ENCODE peak calls at places on chromosomes 5 and 9, in ten cellular contexts. V is hepatocyte; Z is SJSA1; E is CD4-positive, alpha-beta memory T cell; B is SJCRH30; O is endodermal cell; R is PC-9; X is OCI-LY7; P is adrenal gland; F is neural progenitor cell. N is an unnamed sample. For H3K4me1, the result is how much of the 10 kb centered on the place peaks cover.

GRCh38 chr5:66362021-66362420 is 217.9 kb downstream of the SREK1 start:
- DNase-seq in V (no peak), F (no peak), X (no peak), P (no peak), O (peak), Z (no peak), E (no peak), R (no peak), B (no peak), N (no peak)

GRCh38 chr9:93297659-93298497 is 113.9 kb downstream of the WNK2 start:
- DNase-seq in B (peak), F (no peak), X (no peak), V (no peak), E (no peak), Z (peak), O (peak), P (no peak), R (no peak), N (no peak)

GRCh38 chr5:17187401-17187800 is 30.0 kb upstream of the BASP1 start:
- DNase-seq in P (no peak), F (no peak), V (no peak), B (no peak), Z (peak), E (no peak), X (no peak), R (no peak), O (no peak), N (no peak)

GRCh38 chr9:126556560-126557250 is 57.0 kb upstream of the LMX1B start:
- DNase-seq in F (no peak), B (no peak), P (no peak), V (no peak), R (no peak), Z (no peak), X (no peak), O (no peak), E (no peak), N (no peak)

GRCh38 chr9:971901-972511 is 4.4 kb upstream of the DMRT3 start:
- DNase-seq in F (peak), R (no peak), B (no peak), E (no peak), Z (no peak), V (peak), X (no peak), O (peak), P (no peak), N (no peak)

GRCh38 chr5:33827885-33828284 is 63.9 kb downstream of the ADAMTS12 start:
- DNase-seq in V (no peak), B (peak), X (no peak), F (no peak), P (no peak), Z (no peak), E (no peak), R (no peak), O (no peak), N (no peak)

GRCh38 chr5:55307383-55308253 is at the start of the genes DHX29 and MTREX:
- DNase-seq in X (peak), O (peak), V (peak), R (peak), B (peak), P (peak), E (peak), F (peak), Z (peak), N (peak)

GRCh38 chr5:139634028-139634325 is 14.2 kb upstream of the CXXC5 start:
- DNase-seq in Z (peak), O (no peak), B (no peak), E (no peak), P (no peak), R (no peak), V (no peak), F (no peak), X (peak), N (no peak)

GRCh38 chr9:124894741-124895170 is 32.8 kb downstream of the ARPC5L start:
- DNase-seq in Z (no peak), F (peak), X (peak), O (peak), E (peak), V (peak), B (peak), P (peak), R (peak), N (peak)

GRCh38 chr9:127178646-127179632 is 56.5 kb upstream of the ANGPTL2 start:
- DNase-seq in P (no peak), R (no peak), B (no peak), Z (peak), E (no peak), O (peak), F (peak), V (peak), X (no peak), N (no peak)

GRCh38 chr5:100840364-100840763 is 62.7 kb downstream of the ST8SIA4 start:
- DNase-seq in F (no peak), R (no peak), P (no peak), V (no peak), O (no peak), B (no peak), X (peak), E (no peak), Z (no peak), N (no peak)

GRCh38 chr9:129835860-129836223 is 584 bp downstream of the USP20 start:
- DNase-seq in Z (no peak), E (no peak), O (no peak), P (no peak), F (peak), B (peak), V (no peak), R (no peak), X (no peak), N (no peak)

GRCh38 chr5:90434116-90434714 is 24.7 kb upstream of the CETN3 start:
- DNase-seq in P (peak), R (peak), E (peak), O (peak), V (peak), F (peak), X (peak), B (peak), Z (no peak), N (no peak)

GRCh38 chr5:132498152-132498551 is 7.6 kb upstream of the IRF1 start:
- DNase-seq in Z (peak), E (no peak), X (no peak), F (no peak), B (no peak), O (no peak), P (peak), R (no peak), V (peak), N (no peak)

GRCh38 chr5:176610430-176610763 is 441 bp upstream of the GPRIN1 start:
- DNase-seq in E (no peak), R (no peak), X (no peak), F (no peak), B (no peak), V (no peak), Z (no peak), P (no peak), O (no peak), N (no peak)

GRCh38 chr9:121369595-121370265 is at the start of gene STOM:
- DNase-seq in B (peak), Z (peak), O (no peak), P (peak), X (no peak), V (peak), F (peak), E (peak), R (no peak), N (peak)

GRCh38 chr5:143279698-143280097 is 123.8 kb downstream of the NR3C1 start:
- DNase-seq in O (peak), E (no peak), B (no peak), F (peak), V (no peak), X (no peak), Z (peak), P (no peak), R (peak), N (peak)

GRCh38 chr5:119454171-119454570 is 1.9 kb downstream of the HSD17B4 start:
- DNase-seq in O (no peak), X (no peak), R (no peak), V (no peak), Z (no peak), B (no peak), P (peak), F (no peak), E (no peak), N (no peak)

GRCh38 chr5:52786391-52786790 is 1.3 kb upstream of the ITGA1 start:
- DNase-seq in O (no peak), X (no peak), F (no peak), Z (no peak), V (no peak), R (no peak), B (no peak), E (no peak), P (no peak), N (no peak)

GRCh38 chr5:67244345-67244793 is 47.8 kb upstream of the CD180 start:
- DNase-seq in O (no peak), P (peak), Z (no peak), V (peak), B (no peak), F (no peak), X (no peak), R (no peak), E (no peak), N (no peak)

GRCh38 chr9:72554221-72554641 is 32.8 kb downstream of the TMC1 start:
- DNase-seq in F (no peak), O (no peak), E (no peak), Z (no peak), B (no peak), V (peak), X (no peak), R (peak), P (no peak), N (no peak)

GRCh38 chr5:135332519-135333150 is 66.4 kb downstream of the MACROH2A1 start:
- DNase-seq in P (no peak), B (no peak), F (peak), Z (no peak), O (no peak), X (peak), E (no peak), V (peak), R (no peak), N (no peak)

GRCh38 chr9:24698864-24699518 is 153.3 kb upstream of the IZUMO3 start:
- DNase-seq in R (no peak), B (no peak), E (no peak), Z (no peak), X (peak), F (no peak), V (no peak), O (no peak), P (no peak), N (no peak)

GRCh38 chr5:109588281-109589035 is 101.3 kb upstream of the MAN2A1 start:
- DNase-seq in R (no peak), F (no peak), O (no peak), X (no peak), B (no peak), E (no peak), V (no peak), P (no peak), Z (no peak), N (no peak)

GRCh38 chr5:36370073-36370472 is 68.4 kb upstream of the RANBP3L start:
- DNase-seq in B (no peak), R (no peak), E (no peak), O (no peak), X (no peak), P (no peak), V (no peak), F (no peak), Z (no peak), N (no peak)

GRCh38 chr5:141628175-141628788 is 8.4 kb downstream of the HDAC3 start:
- DNase-seq in X (no peak), R (no peak), O (no peak), F (no peak), E (no peak), Z (peak), V (no peak), B (no peak), P (no peak), N (no peak)

GRCh38 chr5:68233075-68233474 is 17.5 kb downstream of the PIK3R1 start:
- DNase-seq in O (no peak), F (no peak), R (no peak), X (no peak), Z (no peak), V (no peak), P (no peak), E (no peak), B (no peak), N (no peak)

GRCh38 chr9:136846376-136847064 is 2.7 kb upstream of the PHPT1 start:
- DNase-seq in R (no peak), F (no peak), B (no peak), X (no peak), V (no peak), O (peak), E (peak), Z (no peak), P (no peak), N (no peak)
- H3K4me1 ChIP-seq in R (under half), F (under half), B (under half), X (under half), V (under half), O (under half), E (under half), Z (under half), P (under half), N (under half)

GRCh38 chr5:3997670-3998069 is 402.0 kb downstream of the IRX1 start:
- DNase-seq in R (no peak), P (no peak), X (no peak), E (no peak), F (no peak), B (no peak), V (no peak), Z (no peak), O (no peak), N (no peak)

GRCh38 chr5:3996871-3997410 is 401.3 kb downstream of the IRX1 start:
- DNase-seq in O (no peak), E (no peak), P (no peak), F (no peak), Z (no peak), V (no peak), X (no peak), R (no peak), B (no peak), N (no peak)

GRCh38 chr5:3994635-3995034 is 399.0 kb downstream of the IRX1 start:
- DNase-seq in F (no peak), P (no peak), B (no peak), E (no peak), V (no peak), Z (no peak), O (no peak), X (no peak), R (no peak), N (no peak)

GRCh38 chr5:3995954-3996619 is 400.5 kb downstream of the IRX1 start:
- DNase-seq in P (no peak), O (no peak), V (peak), B (no peak), X (no peak), F (no peak), R (no peak), E (no peak), Z (no peak), N (no peak)

DNA sequence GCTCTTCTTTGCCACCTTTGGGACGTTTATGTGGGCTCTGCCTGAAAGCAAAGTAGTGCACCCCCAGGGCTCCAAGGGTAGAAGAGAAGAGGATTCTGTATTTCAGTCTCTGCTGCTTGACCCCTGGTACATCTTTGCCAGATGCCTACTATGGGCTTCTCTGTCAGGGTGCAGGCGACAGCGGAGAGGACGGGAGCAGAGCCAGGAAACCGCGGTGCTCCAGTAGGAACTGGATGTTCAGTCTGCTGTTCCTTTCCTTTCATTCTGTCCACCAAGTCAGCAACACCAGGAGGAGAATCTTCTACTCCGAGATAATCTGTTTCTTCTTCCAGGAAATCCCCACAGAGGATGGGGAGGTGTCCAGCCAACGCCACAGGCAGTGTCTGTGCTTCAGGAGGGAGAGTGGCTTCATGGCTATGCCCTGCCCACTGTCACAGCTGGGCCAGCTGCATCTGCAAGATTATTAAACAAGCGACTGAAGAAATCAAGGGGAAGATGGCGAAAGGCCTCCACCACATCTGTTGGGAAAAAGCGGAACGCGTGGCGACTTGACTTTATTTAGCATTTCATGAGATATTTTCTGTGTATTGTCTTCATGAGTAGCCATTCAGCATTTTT is 398.3 kb downstream of the IRX1 start:
- DNase-seq in P (no peak), Z (no peak), O (no peak), E (no peak), F (no peak), R (no peak), B (no peak), V (no peak), X (no peak), N (no peak)
- H3K4me3 ChIP-seq in P (no peak), Z (no peak), O (no peak), E (no peak), F (no peak), R (no peak), B (no peak), V (no peak), X (no peak), N (no peak)

DNA sequence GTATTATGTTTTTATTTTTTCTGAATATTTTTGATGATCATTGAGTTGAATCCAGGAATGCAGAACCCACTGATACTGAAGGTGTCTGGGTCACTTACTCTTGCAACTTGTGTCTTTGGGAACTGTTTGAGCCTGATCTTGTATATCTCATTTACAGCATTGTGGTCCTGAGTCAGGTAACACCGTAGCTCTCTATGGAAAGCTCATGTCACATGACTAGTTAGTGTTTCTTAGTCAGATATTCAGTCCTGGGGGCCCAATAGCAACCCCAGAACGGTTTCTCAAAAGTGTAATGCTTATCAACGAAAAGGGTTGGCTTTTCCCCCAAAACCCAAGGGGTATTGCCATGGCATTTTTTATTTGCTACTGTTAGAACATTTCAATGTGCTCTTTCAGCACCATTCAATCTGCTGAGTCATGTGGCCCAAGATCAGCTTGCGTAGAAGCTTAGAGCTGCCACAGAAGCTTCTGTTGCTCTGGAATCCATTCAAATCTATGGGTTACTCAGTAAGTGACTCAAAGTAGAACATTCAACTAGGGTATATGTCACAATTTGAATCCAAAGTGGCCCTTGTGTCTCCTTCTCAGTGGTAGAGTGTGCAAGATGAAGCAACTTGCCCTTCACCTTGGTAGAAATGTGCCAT is 12.1 kb upstream of the PTAR1 start:
- DNase-seq in P (no peak), V (no peak), X (no peak), R (no peak), F (no peak), O (no peak), E (no peak), Z (no peak), B (no peak), N (no peak)
- H3K27ac ChIP-seq in P (no peak), V (no peak), X (no peak), R (no peak), F (no peak), O (no peak), E (no peak), Z (no peak), B (no peak), N (no peak)

GRCh38 chr9:32426278-32426939 is 42.0 kb downstream of the ACO1 start:
- DNase-seq in R (peak), X (no peak), E (no peak), B (no peak), O (no peak), Z (no peak), P (peak), F (no peak), V (peak), N (no peak)

GRCh38 chr9:32430720-32431119 is 46.3 kb downstream of the ACO1 start:
- DNase-seq in O (no peak), V (no peak), P (no peak), F (no peak), E (no peak), B (no peak), X (no peak), R (no peak), Z (no peak), N (no peak)

GRCh38 chr9:32424616-32425015 is 40.2 kb downstream of the ACO1 start:
- DNase-seq in X (no peak), O (no peak), V (no peak), F (no peak), P (no peak), E (no peak), Z (peak), R (peak), B (no peak), N (no peak)

GRCh38 chr9:32431196-32431595 is 46.8 kb downstream of the ACO1 start:
- DNase-seq in R (no peak), Z (no peak), V (no peak), P (no peak), B (no peak), F (no peak), O (no peak), E (no peak), X (no peak), N (no peak)

DNA sequence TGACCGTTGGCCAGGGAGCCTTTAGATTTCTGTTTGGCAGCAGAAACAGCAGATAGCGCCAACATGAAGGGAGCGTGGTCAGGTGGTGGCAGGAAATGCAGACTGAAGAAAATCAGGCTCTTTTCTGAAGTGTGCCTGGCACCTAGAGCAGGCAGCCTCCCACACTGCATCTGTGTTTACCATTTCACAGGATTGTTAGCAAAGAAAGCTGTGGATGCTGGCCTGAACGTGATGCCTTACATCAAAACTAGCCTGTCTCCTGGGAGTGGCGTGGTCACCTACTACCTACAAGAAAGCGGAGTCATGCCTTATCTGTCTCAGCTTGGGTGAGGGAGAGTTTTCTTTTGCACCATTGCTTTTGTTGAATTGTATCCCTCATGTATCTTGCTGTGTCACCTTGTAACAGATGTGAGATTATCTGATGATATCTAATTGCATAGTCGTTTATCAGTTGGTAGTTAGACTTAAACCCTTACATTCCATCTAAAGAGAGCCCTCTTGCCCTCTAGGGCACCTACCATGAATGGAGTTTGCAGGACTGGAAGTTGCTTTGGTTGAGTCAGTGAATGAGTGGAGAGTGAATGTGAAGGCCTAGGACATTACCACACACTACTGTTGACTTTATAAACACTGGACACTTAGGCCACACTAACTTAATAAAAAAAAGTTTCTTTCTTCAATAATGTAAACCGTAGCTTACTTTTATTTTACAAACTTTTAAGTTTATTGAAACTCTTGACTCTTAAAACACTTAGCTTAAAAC is 42.8 kb downstream of the ACO1 start:
- DNase-seq in X (no peak), E (no peak), F (no peak), V (peak), Z (no peak), R (peak), B (no peak), O (no peak), P (no peak), N (no peak)
- H3K4me1 ChIP-seq in X (under half), E (under half), F (under half), V (under half), Z (half or more), R (under half), B (under half), O (under half), P (under half), N (under half)

DNA sequence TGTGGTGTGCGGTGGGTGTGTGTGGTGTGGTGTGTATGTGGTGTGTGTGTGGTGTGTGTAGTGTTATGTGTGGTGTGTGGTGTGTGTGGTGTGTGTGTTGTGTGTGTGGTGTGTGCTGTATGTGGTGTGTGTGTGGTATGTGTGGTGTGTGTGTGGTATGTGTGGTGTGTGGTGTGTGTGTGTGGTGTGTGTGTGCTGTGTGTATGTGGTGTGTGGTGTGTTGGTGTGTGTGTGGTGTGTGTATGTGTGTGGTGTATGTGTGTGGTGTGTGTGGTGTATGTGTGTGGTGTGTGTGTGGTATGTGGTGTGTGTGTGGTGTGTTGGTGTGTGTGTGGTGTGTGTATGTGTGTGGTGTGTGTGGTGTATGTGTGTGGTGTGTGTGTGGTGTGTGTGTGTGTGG is 144.3 kb downstream of the HSD17B3 start:
- DNase-seq in R (no peak), V (no peak), E (no peak), F (no peak), O (no peak), Z (no peak), B (no peak), X (no peak), P (no peak), N (no peak)
- H3K4me3 ChIP-seq in R (no peak), V (no peak), E (no peak), F (no peak), O (no peak), Z (no peak), B (no peak), X (no peak), P (no peak), N (no peak)